ENCODE peak calls at places on chromosomes 13 and 19, in nine cellular contexts. Z is NCI-H524; I is HT1080; F is AML-193; Q is T-helper 1 cell; W is Peyer's patch; H is GM23248; M is foreskin keratinocyte; O is stimulated activated CD8-positive, alpha-beta memory T cell treated with anti-CD3 and anti-CD28 coated beads, Interleukin-12 subunit alpha, Interleukin-12 subunit beta, amount 100 ng/mL, for 4 hours. X is an unnamed sample.

GRCh38 chr19:38563475-38563874 is 54.3 kb downstream of the MAP4K1 start:
- DNase-seq in Z (no peak), I (no peak), F (no peak), Q (no peak), W (no peak), H (no peak), M (no peak), O (no peak), X (no peak)

GRCh38 chr13:97226013-97226412 is 3.9 kb downstream of the MBNL2 start:
- DNase-seq in Z (no peak), I (no peak), F (no peak), Q (no peak), W (no peak), H (no peak), M (no peak), O (no peak), X (no peak)

GRCh38 chr13:23888658-23889597 is at the start of gene MIPEP:
- DNase-seq in Z (peak; percentile 99), I (peak; percentile 95), F (peak; percentile 92), Q (peak; percentile 72), W (peak; percentile 97), H (peak; percentile 99), M (peak; percentile 84), O (peak; percentile 87), X (peak; percentile 95)

GRCh38 chr13:62193919-62194318 is 778.3 kb upstream of the PCDH20 start:
- DNase-seq in Z (no peak), I (peak; percentile 46), F (no peak), Q (no peak), W (no peak), H (no peak), M (no peak), O (no peak), X (no peak)

GRCh38 chr13:31327157-31327556 is 127.4 kb downstream of the B3GLCT start:
- DNase-seq in Z (no peak), I (no peak), F (no peak), Q (no peak), W (no peak), H (no peak), M (no peak), O (no peak), X (no peak)

GRCh38 chr19:40200352-40201099 is 9.3 kb downstream of the MAP3K10 start:
- DNase-seq in Z (no peak), I (peak; percentile 86), F (no peak), Q (no peak), W (no peak), H (no peak), M (no peak), O (no peak), X (no peak)

GRCh38 chr13:35917252-35917941 is 213.8 kb downstream of the DCLK1 start:
- DNase-seq in Z (no peak), I (no peak), F (no peak), Q (no peak), W (no peak), H (no peak), M (no peak), O (no peak), X (no peak)

GRCh38 chr13:27131202-27131623 is 40.4 kb downstream of the USP12 start:
- DNase-seq in Z (no peak), I (peak; percentile 79), F (no peak), Q (peak; percentile 39), W (no peak), H (peak; percentile 38), M (peak; percentile 95), O (peak; percentile 47), X (peak; percentile 88)

GRCh38 chr13:23506821-23507210 is 63.4 kb upstream of the TNFRSF19 start:
- DNase-seq in Z (no peak), I (peak; percentile 29), F (no peak), Q (no peak), W (no peak), H (peak; percentile 81), M (no peak), O (no peak), X (no peak)

X was measured in stimulated activated effector memory CD8-positive, alpha-beta T cell treated with anti-CD3 and anti-CD28 coated beads, Interleukin-12 subunit alpha, Interleukin-12 subunit beta, amount 100 ng/mL, for 72 hours.